ENCODE peak calls at places on chromosomes 3 and 15, in four cellular contexts. W is dermis blood vessel endothelial cell, L is NCI-H187 treated with DMSO at 0.1 percent for 48 hours, G is pancreas. Z is an unnamed sample.

GRCh38 chr15:68300115-68300940 is 22.8 kb downstream of the FEM1B start:
- DNase-seq in W (no peak), L (no peak), G (no peak), Z (no peak)

GRCh38 chr3:128493221-128494151 is 485 bp upstream of the GATA2 start:
- DNase-seq in W (peak), L (no peak), G (no peak), Z (no peak)

GRCh38 chr15:57322602-57323250 is 53.6 kb upstream of the CGNL1 start:
- DNase-seq in W (no peak), L (no peak), G (no peak), Z (no peak)

GRCh38 chr3:169886671-169887070 is 16.9 kb upstream of the LRRC31 start:
- DNase-seq in W (no peak), L (no peak), G (peak), Z (no peak)

GRCh38 chr3:52146811-52147210 is 7.4 kb downstream of the POC1A start:
- DNase-seq in W (no peak), L (no peak), G (no peak), Z (no peak)

GRCh38 chr3:33750216-33750558 is 32.1 kb upstream of the CLASP2 start:
- DNase-seq in W (no peak), L (no peak), G (no peak), Z (no peak)

GRCh38 chr3:20324664-20325478 is 138.9 kb upstream of the SGO1 start:
- DNase-seq in W (no peak), L (no peak), G (no peak), Z (no peak)

GRCh38 chr3:115918900-115919299 is 295.6 kb downstream of the GAP43 start:
- DNase-seq in W (no peak), L (no peak), G (no peak), Z (no peak)

GRCh38 chr3:52149726-52150125 is 4.5 kb downstream of the POC1A start:
- DNase-seq in W (no peak), L (no peak), G (no peak), Z (no peak)

GRCh38 chr15:68271854-68272471 is 5.6 kb upstream of the FEM1B start:
- DNase-seq in W (peak), L (no peak), G (peak), Z (no peak)

GRCh38 chr3:37853691-37854413 is 7.8 kb upstream of the CTDSPL start:
- DNase-seq in W (no peak), L (no peak), G (no peak), Z (no peak)

GRCh38 chr15:34514251-34514760 is 69.1 kb downstream of the GOLGA8B start:
- DNase-seq in W (peak), L (no peak), G (peak), Z (no peak)

GRCh38 chr15:74863239-74864056 is 9.7 kb downstream of the SCAMP2 start:
- DNase-seq in W (peak), L (no peak), G (no peak), Z (no peak)

GRCh38 chr3:128190501-128190900 is 37.2 kb downstream of the EEFSEC start:
- DNase-seq in W (no peak), L (no peak), G (no peak), Z (no peak)

GRCh38 chr3:112013058-112013783 is 14.5 kb downstream of the TAGLN3 start:
- DNase-seq in W (peak), L (no peak), G (peak), Z (no peak)

GRCh38 chr15:23687143-23687470 is at the start of gene NDN:
- DNase-seq in W (peak), L (no peak), G (peak), Z (no peak)

GRCh38 chr3:131933665-131934064 is 101.1 kb downstream of the CPNE4 start:
- DNase-seq in W (no peak), L (no peak), G (no peak), Z (no peak)

GRCh38 chr15:38130200-38130567 is 122.5 kb upstream of the SPRED1 start:
- DNase-seq in W (no peak), L (no peak), G (no peak), Z (no peak)

GRCh38 chr3:194296832-194297666 is 54.1 kb downstream of the CPN2 start:
- DNase-seq in W (peak), L (no peak), G (peak), Z (no peak)

GRCh38 chr15:65055201-65055870 is 10.1 kb downstream of the SLC51B start:
- DNase-seq in W (no peak), L (no peak), G (no peak), Z (no peak)

GRCh38 chr15:93451265-93451664 is 362.3 kb upstream of the RGMA start:
- DNase-seq in W (no peak), L (no peak), G (no peak), Z (no peak)

GRCh38 chr15:98174286-98174685 is 213.8 kb downstream of the ARRDC4 start:
- DNase-seq in W (no peak), L (no peak), G (no peak), Z (no peak)

GRCh38 chr15:92579486-92579885 is 76.1 kb downstream of the FAM174B start:
- DNase-seq in W (no peak), L (no peak), G (no peak), Z (no peak)

GRCh38 chr15:73571346-73571745 is 61.8 kb downstream of the NPTN start:
- DNase-seq in W (no peak), L (peak), G (peak), Z (no peak)

Z was measured in cortex of kidney.